ENCODE peak calls at places on chromosomes 2 and 18, in nine cellular contexts. X is heart left ventricle; E is neuronal stem cell; Z is thoracic aorta; D is CD8-positive, alpha-beta T cell; L is right atrium auricular region; V is astrocyte; M is pancreas; K is hepatocyte. Y is an unnamed sample.

GRCh38 chr2:223032187-223033142 is 19.5 kb upstream of the KCNE4 start:
- DNase-seq in X (no peak), E (no peak), Z (no peak), D (no peak), L (no peak), V (peak; percentile 76), M (no peak), K (no peak), Y (no peak)

GRCh38 chr2:196798980-196799379 is 503 bp downstream of the GTF3C3 start:
- DNase-seq in X (no peak), E (peak; percentile 1), Z (no peak), D (no peak), L (no peak), V (peak; percentile 2), M (no peak), K (no peak), Y (no peak)

GRCh38 chr2:72745679-72746368 is 80.0 kb downstream of the EXOC6B start:
- DNase-seq in X (no peak), E (peak; percentile 51), Z (no peak), D (no peak), L (no peak), V (peak; percentile 46), M (no peak), K (peak; percentile 75), Y (no peak)

GRCh38 chr2:40394597-40394996 is 57.3 kb downstream of the SLC8A1 start:
- DNase-seq in X (no peak), E (no peak), Z (no peak), D (no peak), L (no peak), V (no peak), M (no peak), K (no peak), Y (no peak)

GRCh38 chr18:470661-471501 is 29.6 kb downstream of the COLEC12 start:
- DNase-seq in X (no peak), E (no peak), Z (no peak), D (no peak), L (no peak), V (peak; percentile 59), M (no peak), K (no peak), Y (no peak)

GRCh38 chr2:180291552-180292421 is 284.7 kb upstream of the CWC22 start:
- DNase-seq in X (no peak), E (no peak), Z (no peak), D (no peak), L (no peak), V (peak; percentile 66), M (no peak), K (no peak), Y (no peak)

GRCh38 chr2:12918841-12919445 is 202.2 kb downstream of the TRIB2 start:
- DNase-seq in X (peak; percentile 60), E (no peak), Z (no peak), D (no peak), L (peak; percentile 94), V (peak; percentile 98), M (peak; percentile 33), K (no peak), Y (no peak)

GRCh38 chr2:112031916-112032582 is 23.0 kb upstream of the TMEM87B start:
- DNase-seq in X (no peak), E (no peak), Z (no peak), D (no peak), L (no peak), V (no peak), M (no peak), K (no peak), Y (no peak)

GRCh38 chr2:64988420-64989125 is 626 bp upstream of the SLC1A4 start:
- DNase-seq in X (peak; percentile 62), E (peak; percentile 55), Z (no peak), D (peak; percentile 10), L (peak; percentile 66), V (peak; percentile 92), M (peak; percentile 77), K (peak; percentile 88), Y (peak; percentile 40)

GRCh38 chr2:142974288-142975024 is 97.0 kb downstream of the KYNU start:
- DNase-seq in X (no peak), E (no peak), Z (no peak), D (no peak), L (no peak), V (peak; percentile 44), M (no peak), K (peak; percentile 31), Y (no peak)

GRCh38 chr18:55458456-55459238 is 129.3 kb downstream of the TCF4 start:
- DNase-seq in X (no peak), E (peak; percentile 18), Z (no peak), D (no peak), L (no peak), V (no peak), M (no peak), K (no peak), Y (no peak)

GRCh38 chr2:98348066-98348561 is 1.9 kb downstream of the CNGA3 start:
- DNase-seq in X (no peak), E (peak; percentile 30), Z (no peak), D (no peak), L (no peak), V (no peak), M (no peak), K (no peak), Y (no peak)

GRCh38 chr2:70035344-70035844 is 51.9 kb upstream of the PCBP1 start:
- DNase-seq in X (no peak), E (no peak), Z (no peak), D (no peak), L (no peak), V (peak; percentile 61), M (no peak), K (no peak), Y (no peak)

GRCh38 chr18:48488388-48488850 is 50.4 kb upstream of the CTIF start:
- DNase-seq in X (peak; percentile 80), E (no peak), Z (peak; percentile 71), D (no peak), L (peak; percentile 93), V (peak; percentile 95), M (peak; percentile 85), K (peak; percentile 83), Y (no peak)

GRCh38 chr2:106232633-106233032 is 38.5 kb upstream of the UXS1 start:
- DNase-seq in X (peak; percentile 51), E (no peak), Z (no peak), D (no peak), L (no peak), V (no peak), M (no peak), K (no peak), Y (no peak)

GRCh38 chr18:30622635-30623034 is 419.9 kb downstream of the DSC3 start:
- DNase-seq in X (no peak), E (no peak), Z (no peak), D (no peak), L (no peak), V (no peak), M (no peak), K (no peak), Y (no peak)

GRCh38 chr2:42927334-42928160 is 135.2 kb upstream of the HAAO start:
- DNase-seq in X (peak; percentile 74), E (no peak), Z (no peak), D (no peak), L (no peak), V (no peak), M (peak; percentile 47), K (no peak), Y (no peak)

GRCh38 chr2:237084444-237084843 is 1.2 kb upstream of the COPS8 start:
- DNase-seq in X (no peak), E (no peak), Z (no peak), D (no peak), L (no peak), V (no peak), M (no peak), K (no peak), Y (no peak)
- H3K27ac ChIP-seq in X (no peak overlapping the region), E (no peak overlapping the region), Z (no peak overlapping the region), D (peak overlapping the region; percentile 91), L (no peak overlapping the region), V (no peak overlapping the region), M (no peak overlapping the region), K (peak overlapping the region; percentile 93), Y (no peak overlapping the region)

DNA sequence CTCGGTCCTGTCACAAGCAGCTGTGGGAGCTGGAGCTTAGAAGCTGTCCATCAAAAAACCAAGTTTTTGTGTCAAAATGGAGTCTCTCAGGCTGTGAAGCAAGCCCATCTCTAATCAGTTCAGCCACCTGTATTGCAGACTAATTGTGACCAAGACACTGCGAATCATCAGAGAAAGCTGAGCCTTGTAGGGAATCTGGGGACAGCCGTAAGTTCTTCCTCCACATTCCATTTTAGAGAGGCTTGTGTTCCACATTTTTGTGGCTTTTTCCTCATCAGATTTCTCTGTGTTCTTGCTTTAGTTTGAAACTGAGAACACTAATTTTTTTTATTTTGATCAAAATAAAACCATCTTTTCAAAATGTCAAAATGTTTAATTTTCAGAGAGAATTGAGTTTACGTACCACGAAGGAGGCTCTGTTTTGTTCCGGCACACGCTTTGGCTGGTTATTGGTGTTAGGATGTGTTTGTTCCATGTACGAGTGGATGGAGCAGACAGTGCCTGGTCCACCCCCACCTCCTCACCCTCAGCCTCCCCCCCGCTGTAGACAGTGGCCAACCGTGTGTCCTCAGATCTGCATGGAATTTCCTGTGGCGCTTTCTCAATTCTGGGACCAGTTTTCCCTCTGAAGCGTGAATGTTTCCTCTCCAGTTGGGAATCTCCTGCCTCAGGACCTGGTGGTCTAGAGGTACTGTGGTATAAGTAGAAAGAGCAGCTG is 140.8 kb downstream of the AGAP1 start:
- DNase-seq in X (no peak), E (no peak), Z (no peak), D (no peak), L (no peak), V (peak; percentile 63), M (no peak), K (no peak), Y (no peak)
- H3K4me3 ChIP-seq in X (no peak overlapping the region), E (no peak overlapping the region), Z (no peak overlapping the region), D (no peak overlapping the region), L (no peak overlapping the region), V (no peak overlapping the region), M (no peak overlapping the region), K (no peak overlapping the region), Y (no peak overlapping the region)

GRCh38 chr2:239856620-239857285 is 168.4 kb downstream of the NDUFA10 start:
- DNase-seq in X (no peak), E (no peak), Z (no peak), D (no peak), L (peak; percentile 40), V (no peak), M (no peak), K (no peak), Y (no peak)
- H3K4me1 ChIP-seq in X (no peaks in the 10 kb centered on the region), E (peaks cover 5% of the 10 kb centered on the region), Z (no peaks in the 10 kb centered on the region), D (no peaks in the 10 kb centered on the region), L (no peaks in the 10 kb centered on the region), V (no peaks in the 10 kb centered on the region), M (no peaks in the 10 kb centered on the region), K (no peaks in the 10 kb centered on the region), Y (no peaks in the 10 kb centered on the region)

DNA sequence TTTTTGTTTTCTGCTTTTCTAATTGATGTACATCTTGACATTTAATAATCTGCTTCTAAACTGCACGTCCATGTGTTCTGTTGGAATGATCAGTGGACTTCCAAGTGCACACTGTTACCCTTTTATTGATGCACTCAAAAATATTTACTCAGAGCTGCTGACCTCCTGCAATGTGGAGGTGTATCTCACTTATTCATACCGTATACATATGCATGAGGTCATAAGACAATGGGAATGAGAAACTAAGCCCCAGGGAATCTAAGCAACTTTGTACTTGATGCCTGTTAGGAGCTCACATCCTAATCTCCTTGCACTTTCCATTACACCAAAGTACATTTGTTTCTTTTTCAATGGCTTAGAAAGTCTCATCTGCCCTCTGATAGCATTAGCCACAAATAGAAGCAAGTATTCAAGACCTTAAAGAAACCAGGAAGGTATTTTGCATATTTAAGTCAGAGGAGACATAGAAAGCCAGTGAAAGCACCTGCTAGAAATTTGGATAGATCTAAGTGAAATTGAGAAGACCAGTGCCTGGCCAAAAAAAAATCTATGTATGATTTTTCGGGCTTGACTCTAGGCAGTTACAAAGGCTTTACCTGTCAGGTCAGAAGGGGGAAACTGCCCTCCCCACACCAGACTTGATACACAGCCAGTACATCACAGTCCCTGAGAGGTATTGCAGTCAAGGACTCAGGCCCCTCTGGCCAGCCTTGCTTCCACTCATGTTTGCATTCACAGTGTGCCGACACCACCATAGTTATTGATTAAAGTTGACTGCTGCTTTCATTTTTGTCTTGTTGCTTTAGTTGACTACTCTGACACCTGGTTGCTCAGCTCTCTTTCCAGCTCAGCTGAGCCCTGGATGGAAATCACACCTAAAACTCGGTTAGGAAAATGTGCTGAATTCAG is 391.7 kb upstream of the CYRIA start:
- DNase-seq in X (no peak), E (no peak), Z (no peak), D (no peak), L (no peak), V (no peak), M (peak; percentile 11), K (no peak), Y (no peak)
- H3K27ac ChIP-seq in X (no peak overlapping the region), E (no peak overlapping the region), Z (no peak overlapping the region), D (no peak overlapping the region), L (no peak overlapping the region), V (no peak overlapping the region), M (no peak overlapping the region), K (no peak overlapping the region), Y (no peak overlapping the region)